ENCODE peak calls at places on chromosome 13, in seven cellular contexts. V is GM04504, E is adrenal gland, J is EL, I is A172, C is bronchial epithelial cell, G is hypothalamus. H is an unnamed sample.
A peak's percentile ranks its signal among the peaks of the same experiment; 100 is the strongest.

GRCh38 chr13:34391071-34391470 is 551.0 kb upstream of the NBEA start:
- DNase-seq in V (peak; percentile 16), E (no peak), J (peak; percentile 76), I (peak; percentile 38), C (peak; percentile 73), G (no peak), H (no peak)

GRCh38 chr13:53032849-53033248 is 4.2 kb downstream of the OLFM4 start:
- DNase-seq in V (no peak), E (no peak), J (no peak), I (no peak), C (no peak), G (no peak), H (no peak)

GRCh38 chr13:50715402-50716146 is 127.9 kb downstream of the DLEU7 start:
- DNase-seq in V (no peak), E (peak; percentile 43), J (no peak), I (no peak), C (no peak), G (no peak), H (no peak)

GRCh38 chr13:21511841-21512240 is 52.7 kb upstream of the ZDHHC20 start:
- DNase-seq in V (no peak), E (no peak), J (no peak), I (no peak), C (peak; percentile 98), G (no peak), H (no peak)

GRCh38 chr13:59823495-59823894 is 340.2 kb downstream of the DIAPH3 start:
- DNase-seq in V (peak; percentile 21), E (no peak), J (peak; percentile 81), I (peak; percentile 63), C (peak; percentile 77), G (no peak), H (peak; percentile 64)

GRCh38 chr13:51950722-51951121 is 60.5 kb downstream of the ATP7B start:
- DNase-seq in V (no peak), E (no peak), J (no peak), I (no peak), C (no peak), G (no peak), H (no peak)

GRCh38 chr13:105956891-105957290 is 578.6 kb downstream of the EFNB2 start:
- DNase-seq in V (no peak), E (no peak), J (no peak), I (no peak), C (no peak), G (no peak), H (no peak)

GRCh38 chr13:35833571-35834305 is 297.4 kb downstream of the DCLK1 start:
- DNase-seq in V (no peak), E (no peak), J (no peak), I (no peak), C (no peak), G (no peak), H (no peak)

GRCh38 chr13:35471466-35472307 is 4.8 kb downstream of the MAB21L1 start:
- DNase-seq in V (no peak), E (no peak), J (peak; percentile 73), I (no peak), C (no peak), G (no peak), H (no peak)

GRCh38 chr13:84445776-84446175 is 563.5 kb upstream of the SLITRK1 start:
- DNase-seq in V (no peak), E (no peak), J (peak; percentile 52), I (no peak), C (peak; percentile 93), G (no peak), H (peak; percentile 81)

GRCh38 chr13:49499889-49500660 is 4.3 kb downstream of the PHF11 start:
- DNase-seq in V (peak; percentile 36), E (no peak), J (peak; percentile 79), I (peak; percentile 35), C (peak; percentile 30), G (no peak), H (peak; percentile 79)

GRCh38 chr13:79937311-79938243 is 403.3 kb downstream of the SPRY2 start:
- DNase-seq in V (no peak), E (no peak), J (no peak), I (peak; percentile 13), C (peak; percentile 4), G (peak; percentile 5), H (no peak)

GRCh38 chr13:41465215-41465907 is 8.0 kb downstream of the RGCC start:
- DNase-seq in V (peak; percentile 44), E (no peak), J (peak; percentile 88), I (peak; percentile 44), C (peak; percentile 88), G (no peak), H (peak; percentile 55)

GRCh38 chr13:112696869-112697465 is 7.1 kb downstream of the ATP11A start:
- DNase-seq in V (no peak), E (no peak), J (no peak), I (no peak), C (no peak), G (no peak), H (no peak)

GRCh38 chr13:99734013-99734693 is 232.9 kb downstream of the TM9SF2 start:
- DNase-seq in V (no peak), E (no peak), J (no peak), I (no peak), C (no peak), G (no peak), H (no peak)

GRCh38 chr13:98240974-98241373 is 63.9 kb upstream of the RNF113B start:
- DNase-seq in V (no peak), E (no peak), J (no peak), I (no peak), C (no peak), G (no peak), H (no peak)

GRCh38 chr13:50783066-50783465 is 60.4 kb downstream of the DLEU7 start:
- DNase-seq in V (no peak), E (no peak), J (no peak), I (no peak), C (no peak), G (no peak), H (no peak)

GRCh38 chr13:112188298-112188610 is 121.3 kb downstream of the SOX1 start:
- DNase-seq in V (no peak), E (no peak), J (no peak), I (no peak), C (no peak), G (no peak), H (no peak)

GRCh38 chr13:37484056-37484455 is 114.5 kb downstream of the POSTN start:
- DNase-seq in V (no peak), E (no peak), J (no peak), I (no peak), C (no peak), G (no peak), H (peak; percentile 30)

GRCh38 chr13:59906413-59907027 is 257.2 kb downstream of the DIAPH3 start:
- DNase-seq in V (peak; percentile 10), E (no peak), J (peak; percentile 35), I (peak; percentile 3), C (peak; percentile 28), G (no peak), H (peak; percentile 45)